ENCODE peak calls at places on chromosomes 3 and 15, in nine cellular contexts. D, P, X, R, G, Q, S, L and T are unnamed samples.

GRCh38 chr3:66582721-66583141 is 81.9 kb upstream of the LRIG1 start:
- DNase-seq in D (no peak), P (no peak), X (no peak), R (peak; percentile 41), G (no peak), Q (no peak), S (no peak), L (no peak), T (no peak)

GRCh38 chr15:26864664-26865191 is 2.1 kb upstream of the GABRA5 start:
- DNase-seq in D (no peak), P (no peak), X (no peak), R (no peak), G (no peak), Q (peak; percentile 36), S (no peak), L (no peak), T (no peak)

GRCh38 chr3:141081141-141081795 is 30.1 kb downstream of the SPSB4 start:
- DNase-seq in D (peak; percentile 25), P (no peak), X (no peak), R (no peak), G (no peak), Q (no peak), S (no peak), L (no peak), T (no peak)

GRCh38 chr3:191696356-191696755 is 235.4 kb downstream of the PYDC2 start:
- DNase-seq in D (no peak), P (no peak), X (no peak), R (no peak), G (no peak), Q (no peak), S (no peak), L (no peak), T (no peak)

GRCh38 chr15:67521770-67522568 is 1.0 kb downstream of the C15orf61 start:
- DNase-seq in D (no peak), P (no peak), X (no peak), R (no peak), G (no peak), Q (no peak), S (no peak), L (no peak), T (no peak)

GRCh38 chr15:85073556-85074194 is 92.0 kb downstream of the PDE8A start:
- DNase-seq in D (no peak), P (no peak), X (no peak), R (no peak), G (no peak), Q (no peak), S (no peak), L (no peak), T (no peak)

GRCh38 chr15:46266691-46267090 is 631.9 kb downstream of the SQOR start:
- DNase-seq in D (no peak), P (no peak), X (no peak), R (no peak), G (no peak), Q (no peak), S (no peak), L (no peak), T (no peak)

GRCh38 chr15:27506752-27507151 is 535.8 kb downstream of the GABRG3 start:
- DNase-seq in D (no peak), P (no peak), X (no peak), R (no peak), G (no peak), Q (no peak), S (no peak), L (no peak), T (no peak)

GRCh38 chr3:8848696-8849131 is 79.3 kb upstream of the OXTR start:
- DNase-seq in D (no peak), P (no peak), X (no peak), R (no peak), G (no peak), Q (no peak), S (no peak), L (no peak), T (no peak)

DNA sequence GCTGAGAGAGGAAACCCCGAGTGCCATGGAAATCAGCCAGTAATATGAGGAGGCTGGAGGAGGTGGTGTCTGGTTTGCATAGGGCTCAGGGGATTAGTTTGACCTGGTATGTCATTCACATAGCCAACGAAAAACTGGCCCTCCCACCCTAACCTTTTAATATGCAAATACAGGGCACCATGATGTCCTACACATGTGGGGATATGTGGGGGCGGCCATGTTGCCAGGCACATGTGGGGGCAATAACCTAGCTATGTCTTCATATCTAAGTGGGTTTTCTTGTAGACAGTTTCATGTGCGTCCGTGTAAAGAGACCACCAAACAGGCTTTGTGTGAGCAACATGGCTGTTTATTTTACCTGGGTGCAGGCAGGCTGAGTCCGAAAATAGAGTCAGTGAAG is 110.1 kb downstream of the MOBP start:
- DNase-seq in D (no peak), P (no peak), X (no peak), R (no peak), G (no peak), Q (no peak), S (no peak), L (no peak), T (no peak)
- H3K4me3 ChIP-seq in D (no peak overlapping the region), P (no peak overlapping the region), X (no peak overlapping the region), R (no peak overlapping the region), G (no peak overlapping the region), Q (no peak overlapping the region), S (no peak overlapping the region), L (no peak overlapping the region), T (no peak overlapping the region)

GRCh38 chr15:80587007-80587406 is 108.1 kb upstream of the ABHD17C start:
- DNase-seq in D (peak; percentile 3), P (no peak), X (no peak), R (no peak), G (no peak), Q (no peak), S (no peak), L (no peak), T (no peak)
- H3K4me1 ChIP-seq in D (no peaks in the 10 kb centered on the region), P (no peaks in the 10 kb centered on the region), X (no peaks in the 10 kb centered on the region), R (no peaks in the 10 kb centered on the region), G (no peaks in the 10 kb centered on the region), Q (peaks cover 10% of the 10 kb centered on the region), S (no peaks in the 10 kb centered on the region), L (no peaks in the 10 kb centered on the region), T (no peaks in the 10 kb centered on the region)

GRCh38 chr3:17749281-17749680 is 6.8 kb upstream of the TBC1D5 start:
- DNase-seq in D (no peak), P (no peak), X (no peak), R (no peak), G (no peak), Q (no peak), S (no peak), L (no peak), T (no peak)
- H3K4me3 ChIP-seq in D (no peak overlapping the region), P (no peak overlapping the region), X (no peak overlapping the region), R (no peak overlapping the region), G (no peak overlapping the region), Q (no peak overlapping the region), S (no peak overlapping the region), L (no peak overlapping the region), T (no peak overlapping the region)

GRCh38 chr3:183524476-183524875 is 31.0 kb downstream of the KLHL6 start:
- DNase-seq in D (no peak), P (no peak), X (no peak), R (no peak), G (no peak), Q (no peak), S (no peak), L (no peak), T (no peak)

GRCh38 chr3:183526838-183527420 is 28.6 kb downstream of the KLHL6 start:
- DNase-seq in D (no peak), P (no peak), X (no peak), R (no peak), G (no peak), Q (no peak), S (no peak), L (no peak), T (no peak)

GRCh38 chr3:183529717-183530116 is 25.8 kb downstream of the KLHL6 start:
- DNase-seq in D (no peak), P (no peak), X (no peak), R (no peak), G (no peak), Q (no peak), S (no peak), L (no peak), T (no peak)

GRCh38 chr3:183527980-183528379 is 27.5 kb downstream of the KLHL6 start:
- DNase-seq in D (no peak), P (no peak), X (no peak), R (no peak), G (no peak), Q (no peak), S (no peak), L (no peak), T (no peak)

DNA sequence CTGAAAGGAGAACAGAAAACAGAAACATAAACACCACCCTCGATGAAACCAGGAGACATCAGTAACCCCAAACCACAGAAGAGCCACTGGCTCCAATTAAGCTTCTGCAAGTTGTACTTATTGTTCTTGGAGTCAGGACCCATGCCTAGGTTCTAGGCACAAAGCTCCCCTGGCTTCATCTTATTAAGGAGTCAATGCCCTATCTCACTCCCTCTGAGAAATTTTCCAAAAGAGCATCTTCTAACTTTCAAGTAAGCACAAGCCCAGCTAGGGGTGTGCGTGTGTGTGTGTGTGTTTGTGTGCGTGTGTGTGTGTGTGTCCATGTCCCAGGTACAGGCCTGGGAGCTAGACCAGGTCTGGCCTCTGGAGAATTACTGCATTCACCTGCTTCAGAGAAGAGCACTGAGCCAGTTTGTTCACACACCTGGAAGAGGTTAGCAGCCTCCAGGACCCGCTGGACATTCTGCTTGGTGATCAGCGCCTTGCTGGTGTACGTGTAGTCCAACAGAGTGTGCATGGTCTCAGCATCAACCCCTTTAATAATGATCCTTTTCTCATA is 28.0 kb downstream of the KLHL6 start:
- DNase-seq in D (no peak), P (no peak), X (no peak), R (no peak), G (no peak), Q (no peak), S (no peak), L (no peak), T (no peak)
- H3K4me1 ChIP-seq in D (no peaks in the 10 kb centered on the region), P (no peaks in the 10 kb centered on the region), X (no peaks in the 10 kb centered on the region), R (no peaks in the 10 kb centered on the region), G (no peaks in the 10 kb centered on the region), Q (no peaks in the 10 kb centered on the region), S (no peaks in the 10 kb centered on the region), L (no peaks in the 10 kb centered on the region), T (no peaks in the 10 kb centered on the region)

DNA sequence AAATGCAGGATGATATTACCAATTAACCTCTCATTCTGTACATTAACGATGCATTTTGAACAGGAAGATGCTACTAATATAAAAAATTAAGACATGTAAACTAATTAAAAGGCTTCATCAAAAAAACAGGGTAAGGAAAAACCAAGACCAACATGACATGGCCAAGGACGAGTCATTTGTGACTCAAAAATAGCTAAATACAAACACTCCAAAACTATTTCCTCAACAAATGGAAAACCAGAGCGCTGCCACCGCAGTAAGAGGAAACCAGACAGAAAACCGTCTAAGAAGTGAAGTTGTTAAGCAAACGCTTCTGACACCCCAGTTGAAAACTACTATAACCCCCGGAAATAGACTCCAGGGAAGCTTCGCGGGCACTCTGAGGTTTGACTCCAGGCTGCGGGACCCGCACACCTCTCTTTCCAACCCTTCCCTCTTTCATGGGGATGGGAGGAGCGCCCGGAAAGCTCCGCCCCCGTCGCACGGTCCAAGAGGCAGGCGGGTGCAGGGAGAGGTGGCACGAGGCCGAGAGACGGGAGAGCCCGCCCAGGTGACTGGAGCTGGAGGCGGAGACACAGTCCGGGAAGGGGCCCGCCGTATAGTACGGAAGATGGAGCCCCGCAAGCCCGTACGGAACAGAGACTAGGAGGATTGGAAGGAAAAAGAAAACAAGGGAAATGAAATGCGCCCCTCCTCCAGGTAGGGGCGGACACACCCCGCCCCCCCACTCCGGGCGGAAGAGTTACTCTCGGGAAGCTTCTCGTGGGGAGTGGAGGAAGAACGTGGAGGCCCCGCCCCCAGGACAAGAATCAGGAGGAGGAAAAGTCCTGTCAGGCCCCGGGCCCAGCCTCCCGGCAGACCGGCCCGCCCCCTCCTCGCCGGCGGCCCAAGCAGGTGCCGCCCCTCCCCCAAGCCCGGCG is 684 bp downstream of the DCAF1 start:
- DNase-seq in D (peak; percentile 98), P (peak; percentile 97), X (peak; percentile 96), R (peak; percentile 96), G (peak; percentile 97), Q (peak; percentile 96), S (peak; percentile 98), L (peak; percentile 96), T (peak; percentile 98)
- H3K4me3 ChIP-seq in D (peak overlapping the region; percentile 93), P (peak overlapping the region; percentile 70), X (peak overlapping the region; percentile 98), R (peak overlapping the region; percentile 95), G (peak overlapping the region; percentile 88), Q (peak overlapping the region; percentile 64), S (peak overlapping the region; percentile 75), L (peak overlapping the region; percentile 94), T (peak overlapping the region; percentile 65)